ENCODE peak calls at places on chromosomes 4 and X, in ten cellular contexts. P, J, O, E, Z, Q, L, V, G and H are unnamed samples.
A peak's percentile ranks its signal among the peaks of the same experiment; 100 is the strongest.

GRCh38 chr4:7172946-7173345 is 19.4 kb upstream of the SORCS2 start:
- DNase-seq in P (peak; percentile 4), O (no peak), E (no peak), Q (no peak), G (no peak), J (no peak), Z (no peak), V (no peak), L (no peak), H (no peak)

GRCh38 chrX:47581731-47582647 is at the start of gene TIMP1:
- DNase-seq in G (peak; percentile 88), E (peak; percentile 56), Q (peak; percentile 90), J (peak; percentile 88), V (peak; percentile 74), P (peak; percentile 26), O (peak; percentile 58), Z (no peak), L (peak; percentile 93), H (peak; percentile 81)

GRCh38 chrX:71365356-71365875 is 741 bp upstream of the TAF1 start:
- DNase-seq in O (no peak), P (no peak), G (no peak), J (no peak), E (no peak), L (peak; percentile 2), Q (no peak), V (no peak), Z (no peak), H (no peak)

GRCh38 chr4:8266088-8266487 is 3.5 kb upstream of the HTRA3 start:
- DNase-seq in Q (no peak), L (no peak), J (no peak), G (no peak), V (no peak), O (no peak), E (no peak), Z (no peak), P (no peak), H (no peak)

GRCh38 chrX:35919536-35920309 is at the start of gene CFAP47:
- DNase-seq in Q (peak; percentile 53), Z (no peak), L (peak; percentile 14), J (peak; percentile 7), V (peak; percentile 52), O (no peak), G (peak; percentile 36), E (no peak), P (peak; percentile 12), H (no peak)

GRCh38 chr4:155972098-155972497 is 18.4 kb upstream of the CTSO start:
- DNase-seq in Z (no peak), L (peak; percentile 55), J (no peak), O (no peak), Q (no peak), E (no peak), P (peak; percentile 24), V (no peak), G (peak; percentile 35), H (peak; percentile 15)

GRCh38 chr4:5137927-5138326 is 86.6 kb downstream of the STK32B start:
- DNase-seq in O (no peak), E (no peak), Q (no peak), P (no peak), V (no peak), G (peak; percentile 64), J (no peak), L (no peak), Z (no peak), H (peak; percentile 89)

GRCh38 chr4:154086247-154086646 is 297.4 kb upstream of the SFRP2 start:
- DNase-seq in E (no peak), J (no peak), P (no peak), V (no peak), O (no peak), G (peak; percentile 36), Z (no peak), Q (no peak), L (no peak), H (no peak)

GRCh38 chr4:76457885-76458284 is 22.9 kb downstream of the SHROOM3 start:
- DNase-seq in J (no peak), V (no peak), L (no peak), Q (no peak), E (no peak), O (no peak), P (no peak), G (no peak), Z (no peak), H (peak; percentile 64)

GRCh38 chr4:20044502-20044911 is 207.2 kb upstream of the SLIT2 start:
- DNase-seq in V (no peak), O (no peak), Q (no peak), P (no peak), J (no peak), E (no peak), Z (no peak), L (peak; percentile 77), G (no peak), H (no peak)

GRCh38 chr4:6499241-6499605 is 26.8 kb upstream of the PPP2R2C start:
- DNase-seq in V (no peak), P (no peak), L (no peak), E (no peak), Z (no peak), G (no peak), O (no peak), J (no peak), Q (no peak), H (no peak)

GRCh38 chr4:126604273-126604867 is 1028.4 kb upstream of the INTU start:
- DNase-seq in Q (no peak), Z (no peak), G (peak; percentile 30), V (peak; percentile 27), L (peak; percentile 71), J (no peak), O (no peak), P (peak; percentile 45), E (no peak), H (peak; percentile 36)